ENCODE peak calls at places on chromosomes 7 and 10, in eight cellular contexts. E, H, F, B, U, R, A and N are unnamed samples.
A peak's percentile ranks its signal among the peaks of the same experiment; 100 is the strongest.

GRCh38 chr7:104848386-104848990 is 165.5 kb upstream of the KMT2E start:
- DNase-seq in E (peak; percentile 58), H (peak; percentile 60), F (peak; percentile 58), B (no peak), U (peak; percentile 54), R (peak; percentile 31), A (no peak), N (peak; percentile 54)

GRCh38 chr7:31002256-31002655 is 38.5 kb downstream of the GHRHR start:
- DNase-seq in E (no peak), H (no peak), F (no peak), B (no peak), U (no peak), R (no peak), A (no peak), N (no peak)

GRCh38 chr7:910441-910861 is 34.1 kb downstream of the GET4 start:
- DNase-seq in E (no peak), H (no peak), F (no peak), B (no peak), U (no peak), R (no peak), A (no peak), N (no peak)

GRCh38 chr10:98436704-98437103 is 10.0 kb downstream of the HPS1 start:
- DNase-seq in E (no peak), H (no peak), F (no peak), B (no peak), U (peak; percentile 44), R (no peak), A (no peak), N (no peak)

GRCh38 chr10:103852856-103853255 is 2.5 kb downstream of the SH3PXD2A start:
- DNase-seq in E (no peak), H (peak; percentile 67), F (no peak), B (peak; percentile 85), U (no peak), R (no peak), A (no peak), N (no peak)

GRCh38 chr10:76973515-76974289 is 663.9 kb downstream of the KCNMA1 start:
- DNase-seq in E (no peak), H (peak; percentile 63), F (no peak), B (no peak), U (no peak), R (peak; percentile 51), A (no peak), N (no peak)

GRCh38 chr7:130154501-130155317 is 50.5 kb downstream of the TMEM209 start:
- DNase-seq in E (no peak), H (no peak), F (peak; percentile 68), B (peak; percentile 76), U (peak; percentile 74), R (no peak), A (no peak), N (no peak)

GRCh38 chr10:5542100-5542499 is 17.3 kb downstream of the CALML3 start:
- DNase-seq in E (no peak), H (no peak), F (no peak), B (no peak), U (no peak), R (no peak), A (no peak), N (no peak)

GRCh38 chr7:2758673-2759603 is 70.9 kb downstream of the AMZ1 start:
- DNase-seq in E (no peak), H (no peak), F (no peak), B (no peak), U (no peak), R (no peak), A (no peak), N (peak; percentile 41)

GRCh38 chr10:115141254-115141653 is 48.1 kb downstream of the ATRNL1 start:
- DNase-seq in E (no peak), H (peak; percentile 28), F (no peak), B (no peak), U (no peak), R (no peak), A (no peak), N (peak; percentile 5)

DNA sequence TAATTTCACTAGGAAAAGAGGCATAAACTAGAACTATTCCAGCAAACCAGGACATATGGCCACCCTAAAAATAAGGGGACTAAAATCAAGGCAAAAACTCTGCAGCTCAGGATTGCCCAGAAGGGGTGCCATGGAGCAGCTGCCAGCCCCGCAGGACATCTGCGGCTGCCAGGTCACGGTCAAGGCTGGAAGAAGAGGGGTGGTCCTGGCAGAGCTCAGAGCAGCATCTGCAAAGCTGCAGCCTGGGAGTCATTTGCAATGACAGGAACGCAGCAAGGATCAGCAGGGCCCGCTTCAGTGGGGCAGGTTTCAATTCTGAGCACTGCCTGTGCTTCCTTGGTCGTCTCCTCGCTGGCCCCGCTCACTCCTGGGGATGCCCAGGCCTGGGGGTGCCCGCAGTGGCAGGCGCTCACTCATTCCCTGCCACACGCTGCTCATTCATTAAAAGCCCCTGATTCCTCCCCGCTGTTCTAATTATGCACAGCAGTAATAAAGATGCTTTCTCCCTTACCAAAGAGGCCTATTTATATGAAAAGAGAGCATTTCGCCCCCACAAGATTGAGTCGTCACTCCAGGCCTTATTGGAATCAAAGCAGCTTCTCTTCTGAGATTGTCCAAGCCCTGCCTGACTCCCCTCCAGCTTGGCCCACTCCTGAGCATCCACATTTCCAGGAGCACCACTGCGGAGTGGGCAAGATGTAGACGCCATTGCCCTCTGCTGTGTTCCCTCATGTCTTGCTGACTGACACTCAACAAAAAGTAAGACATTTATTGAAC is 4.6 kb downstream of the HSPA12A start:
- DNase-seq in E (no peak), H (no peak), F (no peak), B (no peak), U (no peak), R (no peak), A (no peak), N (no peak)
- TF ChIP-seq CTCF in E (no peak), H (peak; percentile 38), F (no peak), B (no peak), U (peak; percentile 21), R (no peak), A (no peak), N (no peak)

GRCh38 chr7:7895754-7896153 is 72.8 kb upstream of the GLCCI1 start:
- DNase-seq in E (no peak), H (no peak), F (peak; percentile 78), B (no peak), U (no peak), R (no peak), A (no peak), N (no peak)
- H3K4me3 ChIP-seq in E (no peak overlapping the region), H (no peak overlapping the region), F (no peak overlapping the region), B (no peak overlapping the region), U (no peak overlapping the region), R (no peak overlapping the region), A (no peak overlapping the region), N (no peak overlapping the region)

GRCh38 chr7:21428642-21428941 is 709 bp downstream of the SP4 start:
- DNase-seq in E (no peak), H (no peak), F (no peak), B (no peak), U (no peak), R (no peak), A (no peak), N (no peak)

GRCh38 chr7:21429786-21430574 is 2.1 kb downstream of the SP4 start:
- DNase-seq in E (no peak), H (no peak), F (peak; percentile 36), B (no peak), U (no peak), R (no peak), A (no peak), N (no peak)

GRCh38 chr7:21429021-21429420 is 1.1 kb downstream of the SP4 start:
- DNase-seq in E (no peak), H (no peak), F (no peak), B (no peak), U (no peak), R (no peak), A (no peak), N (no peak)

GRCh38 chr7:21427861-21428641 is at the start of gene SP4:
- DNase-seq in E (peak; percentile 95), H (peak; percentile 93), F (peak; percentile 96), B (peak; percentile 98), U (peak; percentile 95), R (peak; percentile 94), A (peak; percentile 69), N (peak; percentile 96)

DNA sequence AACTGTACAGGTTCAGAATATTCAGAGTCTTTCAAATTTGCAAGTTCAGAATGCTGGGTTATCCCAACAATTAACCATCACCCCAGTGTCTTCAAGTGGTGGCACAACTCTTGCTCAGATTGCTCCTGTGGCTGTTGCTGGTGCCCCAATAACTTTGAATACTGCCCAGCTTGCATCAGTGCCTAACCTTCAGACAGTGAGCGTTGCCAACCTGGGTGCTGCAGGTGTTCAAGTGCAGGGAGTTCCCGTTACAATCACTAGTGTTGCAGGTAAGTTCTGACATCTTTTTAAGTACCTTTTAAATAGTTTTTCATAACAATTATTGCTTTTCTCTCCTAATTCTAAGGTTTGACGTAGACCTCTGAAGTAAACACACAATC is 2.7 kb downstream of the SP4 start:
- DNase-seq in E (no peak), H (no peak), F (peak; percentile 38), B (no peak), U (no peak), R (no peak), A (no peak), N (peak; percentile 11)
- TF ChIP-seq CTCF in E (no peak), H (no peak), F (no peak), B (no peak), U (no peak), R (no peak), A (no peak), N (no peak)

GRCh38 chr10:95502377-95502776 is 58.8 kb downstream of the SORBS1 start:
- DNase-seq in E (no peak), H (no peak), F (no peak), B (no peak), U (no peak), R (no peak), A (no peak), N (no peak)
- H3K4me3 ChIP-seq in E (no peak overlapping the region), H (no peak overlapping the region), F (no peak overlapping the region), B (no peak overlapping the region), U (no peak overlapping the region), R (no peak overlapping the region), A (peak overlapping the region; percentile 52), N (no peak overlapping the region)

GRCh38 chr7:103051520-103051919 is 23.1 kb downstream of the FBXL13 start:
- DNase-seq in E (no peak), H (no peak), F (no peak), B (no peak), U (no peak), R (no peak), A (no peak), N (no peak)
- TF ChIP-seq CTCF in E (no peak), H (no peak), F (no peak), B (no peak), U (no peak), R (no peak), A (no peak), N (no peak)

DNA sequence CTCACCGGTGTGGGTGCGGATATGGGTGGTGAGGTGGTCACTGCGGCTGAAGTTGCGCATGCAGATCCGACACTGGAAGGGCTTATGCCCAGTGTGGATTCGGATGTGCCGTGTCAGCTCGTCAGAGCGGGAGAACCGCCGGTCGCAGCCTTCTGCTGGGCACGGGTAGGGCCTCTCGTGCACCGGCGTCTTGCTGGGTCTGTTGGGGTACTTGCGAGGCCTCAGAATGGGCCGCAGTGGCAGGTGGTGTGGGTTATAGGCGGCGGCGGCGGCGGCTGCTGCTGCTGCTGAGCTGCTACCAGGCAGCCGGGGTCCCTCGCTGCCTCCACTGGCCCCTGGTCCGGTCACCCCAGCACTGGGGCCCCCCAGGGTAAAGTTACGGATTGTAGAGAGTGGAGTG is 2.7 kb downstream of the EGR2 start:
- DNase-seq in E (no peak), H (no peak), F (no peak), B (no peak), U (no peak), R (no peak), A (no peak), N (no peak)
- H3K4me3 ChIP-seq in E (no peak overlapping the region), H (no peak overlapping the region), F (no peak overlapping the region), B (no peak overlapping the region), U (no peak overlapping the region), R (no peak overlapping the region), A (no peak overlapping the region), N (no peak overlapping the region)

GRCh38 chr7:81482600-81483186 is 287.2 kb downstream of the HGF start:
- DNase-seq in E (no peak), H (peak; percentile 70), F (no peak), B (no peak), U (no peak), R (no peak), A (no peak), N (peak; percentile 40)
- TF ChIP-seq CTCF in E (peak; percentile 68), H (peak; percentile 35), F (peak; percentile 56), B (no peak), U (peak; percentile 74), R (peak; percentile 60), A (peak; percentile 70), N (peak; percentile 40)